ENCODE peak calls at places on chromosomes 11 and 22, in nine cellular contexts. U is HEK293T, C is HuH-7.5, Z is bronchial epithelial cell, I is naive B cell, R is fibroblast of lung, Q is left kidney, J is NCI-H2171 treated with DMSO at 0.1 percent for 48 hours, D is NCI-H1092. M is an unnamed sample.

GRCh38 chr11:129300099-129300498 is 75.5 kb upstream of the BARX2 start:
- DNase-seq in U (no peak), C (no peak), Z (no peak), I (no peak), R (no peak), Q (no peak), J (no peak), D (no peak), M (no peak)

GRCh38 chr11:62546937-62547625 is 475 bp upstream of the AHNAK start:
- DNase-seq in U (no peak), C (peak), Z (peak), I (no peak), R (peak), Q (peak), J (no peak), D (no peak), M (no peak)

GRCh38 chr11:37449146-37449545 is 851.1 kb upstream of the RAG2 start:
- DNase-seq in U (no peak), C (no peak), Z (peak), I (no peak), R (peak), Q (peak), J (peak), D (no peak), M (peak)

GRCh38 chr11:75603791-75604736 is 42.0 kb downstream of the SERPINH1 start:
- DNase-seq in U (no peak), C (no peak), Z (peak), I (no peak), R (peak), Q (no peak), J (no peak), D (no peak), M (peak)

GRCh38 chr11:898540-899190 is 11.9 kb downstream of the CHID1 start:
- DNase-seq in U (no peak), C (no peak), Z (no peak), I (no peak), R (peak), Q (peak), J (no peak), D (no peak), M (no peak)

GRCh38 chr22:23204541-23205157 is 24.3 kb downstream of the BCR start:
- DNase-seq in U (no peak), C (no peak), Z (no peak), I (no peak), R (peak), Q (peak), J (peak), D (peak), M (no peak)

GRCh38 chr11:94884322-94884721 is 89.0 kb downstream of the CWC15 start:
- DNase-seq in U (peak), C (no peak), Z (no peak), I (no peak), R (peak), Q (no peak), J (peak), D (no peak), M (no peak)

GRCh38 chr22:23774922-23775436 is 2.3 kb downstream of the MMP11 start:
- DNase-seq in U (no peak), C (no peak), Z (no peak), I (no peak), R (peak), Q (no peak), J (no peak), D (no peak), M (peak)

GRCh38 chr11:10786451-10786850 is 22.3 kb downstream of the EIF4G2 start:
- DNase-seq in U (no peak), C (no peak), Z (no peak), I (no peak), R (no peak), Q (no peak), J (no peak), D (no peak), M (no peak)

GRCh38 chr11:131460931-131461330 is 90.5 kb downstream of the NTM start:
- DNase-seq in U (no peak), C (no peak), Z (no peak), I (no peak), R (no peak), Q (no peak), J (no peak), D (no peak), M (no peak)

GRCh38 chr11:123581651-123582399 is 72.6 kb downstream of the SCN3B start:
- DNase-seq in U (no peak), C (no peak), Z (no peak), I (no peak), R (no peak), Q (no peak), J (no peak), D (no peak), M (no peak)

GRCh38 chr22:45344339-45344738 is 34.6 kb downstream of the FAM118A start:
- DNase-seq in U (peak), C (no peak), Z (peak), I (no peak), R (no peak), Q (peak), J (no peak), D (no peak), M (no peak)

GRCh38 chr11:113632981-113633380 is 73.1 kb downstream of the TMPRSS5 start:
- DNase-seq in U (no peak), C (no peak), Z (peak), I (no peak), R (peak), Q (no peak), J (no peak), D (no peak), M (no peak)

GRCh38 chr11:86726118-86726748 is 53.8 kb upstream of the ME3 start:
- DNase-seq in U (peak), C (no peak), Z (peak), I (no peak), R (peak), Q (no peak), J (no peak), D (no peak), M (no peak)

GRCh38 chr11:55854704-55855103 is 16.2 kb downstream of the OR5D16 start:
- DNase-seq in U (no peak), C (no peak), Z (no peak), I (no peak), R (no peak), Q (no peak), J (no peak), D (no peak), M (no peak)

GRCh38 chr11:45983471-45983845 is 61.0 kb downstream of the LARGE2 start:
- DNase-seq in U (no peak), C (no peak), Z (peak), I (no peak), R (no peak), Q (no peak), J (no peak), D (no peak), M (no peak)

GRCh38 chr11:11502303-11502828 is 119.4 kb downstream of the GALNT18 start:
- DNase-seq in U (no peak), C (no peak), Z (peak), I (no peak), R (no peak), Q (no peak), J (peak), D (no peak), M (no peak)

GRCh38 chr11:75969626-75970308 is 154.8 kb downstream of the UVRAG start:
- DNase-seq in U (no peak), C (no peak), Z (no peak), I (no peak), R (peak), Q (no peak), J (no peak), D (no peak), M (no peak)

GRCh38 chr11:130980463-130980862 is 64.2 kb upstream of the SNX19 start:
- DNase-seq in U (no peak), C (no peak), Z (no peak), I (no peak), R (no peak), Q (no peak), J (peak), D (no peak), M (no peak)

GRCh38 chr11:67264886-67265632 is 1.2 kb upstream of the GRK2 start:
- DNase-seq in U (no peak), C (no peak), Z (peak), I (no peak), R (no peak), Q (no peak), J (no peak), D (no peak), M (no peak)

GRCh38 chr11:78156081-78156844 is 16.8 kb upstream of the ALG8 start:
- DNase-seq in U (no peak), C (peak), Z (no peak), I (no peak), R (peak), Q (no peak), J (no peak), D (no peak), M (no peak)

GRCh38 chr11:9001736-9002135 is 2.1 kb downstream of the NRIP3 start:
- DNase-seq in U (no peak), C (no peak), Z (peak), I (no peak), R (peak), Q (no peak), J (no peak), D (no peak), M (no peak)

GRCh38 chr22:38760477-38761201 is 4.8 kb upstream of the SUN2 start:
- DNase-seq in U (no peak), C (no peak), Z (no peak), I (no peak), R (peak), Q (peak), J (peak), D (peak), M (no peak)

GRCh38 chr11:61714916-61715315 is 34.7 kb downstream of the DAGLA start:
- DNase-seq in U (no peak), C (no peak), Z (no peak), I (no peak), R (no peak), Q (no peak), J (no peak), D (no peak), M (no peak)

GRCh38 chr11:59556883-59557205 is 45.5 kb downstream of the OR4D9 start:
- DNase-seq in U (no peak), C (no peak), Z (no peak), I (no peak), R (peak), Q (peak), J (no peak), D (no peak), M (no peak)

GRCh38 chr11:74701351-74701750 is 29.9 kb downstream of the CHRDL2 start:
- DNase-seq in U (peak), C (no peak), Z (no peak), I (no peak), R (no peak), Q (no peak), J (no peak), D (no peak), M (no peak)

GRCh38 chr22:19290400-19291217 is 910 bp downstream of the CLTCL1 start:
- DNase-seq in U (no peak), C (no peak), Z (peak), I (peak), R (no peak), Q (peak), J (no peak), D (no peak), M (no peak)

GRCh38 chr22:26442086-26442756 is 13.2 kb downstream of the ASPHD2 start:
- DNase-seq in U (no peak), C (no peak), Z (peak), I (no peak), R (no peak), Q (no peak), J (no peak), D (no peak), M (no peak)

GRCh38 chr11:75014129-75014528 is 25.4 kb downstream of the NEU3 start:
- DNase-seq in U (no peak), C (no peak), Z (peak), I (no peak), R (peak), Q (no peak), J (no peak), D (no peak), M (peak)

M was measured in astrocyte of the cerebellum.